ENCODE peak calls at places on chromosomes 11 and 22, in nine cellular contexts. E is cardiac muscle cell, T is heart right ventricle, V is esophagus squamous epithelium, J is thyroid gland, X is Peyer's patch, F is PC-3, Y is ovary, K is psoas muscle. R is an unnamed sample. For H3K9me3 and H3K36me3, the result is how much of the 10 kb centered on the place peaks cover.

GRCh38 chr11:83523676-83524075 is 237.5 kb upstream of the CCDC90B start:
- DNase-seq in E (no peak), T (no peak), V (no peak), J (no peak), X (no peak), F (no peak), Y (no peak), K (no peak), R (no peak)

GRCh38 chr11:125569913-125570621 is 790 bp downstream of the EI24 start:
- DNase-seq in E (no peak), T (no peak), V (no peak), J (no peak), X (no peak), F (peak), Y (no peak), K (peak), R (no peak)

GRCh38 chr11:74055938-74056337 is 47.1 kb upstream of the UCP3 start:
- DNase-seq in E (no peak), T (no peak), V (no peak), J (no peak), X (no peak), F (peak), Y (no peak), K (no peak), R (no peak)

GRCh38 chr22:23608583-23608982 is 23.5 kb downstream of the DRICH1 start:
- DNase-seq in E (peak), T (no peak), V (no peak), J (no peak), X (no peak), F (peak), Y (no peak), K (no peak), R (no peak)

GRCh38 chr22:43238526-43239006 is 51.6 kb upstream of the TTLL12 start:
- DNase-seq in E (no peak), T (peak), V (no peak), J (no peak), X (no peak), F (no peak), Y (peak), K (no peak), R (no peak)

GRCh38 chr11:134019500-134019899 is 49.4 kb upstream of the JAM3 start:
- DNase-seq in E (no peak), T (no peak), V (no peak), J (no peak), X (no peak), F (no peak), Y (no peak), K (no peak), R (no peak)

GRCh38 chr11:120945042-120945441 is 78.9 kb upstream of the TBCEL start:
- DNase-seq in E (no peak), T (no peak), V (no peak), J (no peak), X (no peak), F (no peak), Y (no peak), K (no peak), R (no peak)

GRCh38 chr22:24310969-24311368 is 40.3 kb downstream of the SPECC1L start:
- DNase-seq in E (no peak), T (no peak), V (no peak), J (no peak), X (no peak), F (peak), Y (no peak), K (no peak), R (no peak)

GRCh38 chr11:24312464-24313238 is 184.2 kb upstream of the LUZP2 start:
- DNase-seq in E (no peak), T (no peak), V (no peak), J (no peak), X (no peak), F (no peak), Y (no peak), K (no peak), R (no peak)

GRCh38 chr11:96230686-96231085 is 112.3 kb downstream of the MAML2 start:
- DNase-seq in E (no peak), T (no peak), V (no peak), J (no peak), X (no peak), F (no peak), Y (no peak), K (no peak), R (no peak)

GRCh38 chr11:102427068-102427467 is 25.5 kb downstream of the TMEM123 start:
- DNase-seq in E (no peak), T (no peak), V (no peak), J (no peak), X (no peak), F (no peak), Y (no peak), K (no peak), R (no peak)

GRCh38 chr11:125807909-125808308 is 20.0 kb downstream of the PATE3 start:
- DNase-seq in E (no peak), T (no peak), V (no peak), J (no peak), X (no peak), F (peak), Y (no peak), K (no peak), R (no peak)

GRCh38 chr11:71059662-71060061 is 192.7 kb downstream of the SHANK2 start:
- DNase-seq in E (no peak), T (no peak), V (no peak), J (no peak), X (no peak), F (no peak), Y (no peak), K (no peak), R (no peak)

GRCh38 chr22:50469377-50470305 is 5.2 kb downstream of the SBF1 start:
- DNase-seq in E (no peak), T (no peak), V (peak), J (peak), X (peak), F (peak), Y (no peak), K (peak), R (no peak)

GRCh38 chr11:93494341-93494740 is 48.9 kb downstream of the SMCO4 start:
- DNase-seq in E (no peak), T (no peak), V (no peak), J (peak), X (no peak), F (no peak), Y (no peak), K (no peak), R (no peak)

GRCh38 chr22:43047605-43048004 is 32.7 kb upstream of the PACSIN2 start:
- DNase-seq in E (no peak), T (no peak), V (no peak), J (no peak), X (no peak), F (no peak), Y (no peak), K (no peak), R (no peak)

GRCh38 chr11:60326955-60327354 is at the start of gene MS4A6E:
- DNase-seq in E (no peak), T (no peak), V (no peak), J (no peak), X (no peak), F (no peak), Y (no peak), K (no peak), R (no peak)
- H3K9me3 ChIP-seq in E (under half), T (under half), V (under half), J (under half), X (under half), F (under half), Y (under half), K (under half), R (under half)

GRCh38 chr22:37759281-37759680 is 48.5 kb upstream of the GCAT start:
- DNase-seq in E (no peak), T (no peak), V (no peak), J (no peak), X (no peak), F (no peak), Y (no peak), K (no peak), R (no peak)

GRCh38 chr22:37760152-37760551 is 47.6 kb upstream of the GCAT start:
- DNase-seq in E (no peak), T (no peak), V (no peak), J (no peak), X (no peak), F (no peak), Y (no peak), K (no peak), R (no peak)

GRCh38 chr22:37757663-37758062 is 50.1 kb upstream of the GCAT start:
- DNase-seq in E (no peak), T (no peak), V (no peak), J (no peak), X (no peak), F (no peak), Y (no peak), K (no peak), R (no peak)

GRCh38 chr22:37762389-37762836 is 45.3 kb upstream of the GCAT start:
- DNase-seq in E (no peak), T (no peak), V (no peak), J (no peak), X (no peak), F (no peak), Y (no peak), K (no peak), R (no peak)

GRCh38 chr22:37758698-37759097 is 49.0 kb upstream of the GCAT start:
- DNase-seq in E (no peak), T (no peak), V (no peak), J (no peak), X (no peak), F (no peak), Y (no peak), K (no peak), R (no peak)
- H3K27ac ChIP-seq in E (no peak), T (no peak), V (no peak), J (no peak), X (no peak), F (no peak), Y (no peak), K (no peak), R (no peak)

GRCh38 chr11:2400761-2401435 is 348 bp downstream of the TSSC4 start:
- DNase-seq in E (no peak), T (no peak), V (no peak), J (no peak), X (no peak), F (no peak), Y (peak), K (no peak), R (no peak)
- H3K36me3 ChIP-seq in E (under half), T (under half), V (half or more), J (under half), X (under half), F (under half), Y (under half), K (under half), R (under half)

GRCh38 chr22:48236261-48236660 is 1473.8 kb downstream of the TBC1D22A start:
- DNase-seq in E (no peak), T (no peak), V (no peak), J (no peak), X (no peak), F (no peak), Y (no peak), K (no peak), R (no peak)
- H3K9me3 ChIP-seq in E (under half), T (under half), V (under half), J (under half), X (under half), F (under half), Y (under half), K (under half), R (under half)

DNA sequence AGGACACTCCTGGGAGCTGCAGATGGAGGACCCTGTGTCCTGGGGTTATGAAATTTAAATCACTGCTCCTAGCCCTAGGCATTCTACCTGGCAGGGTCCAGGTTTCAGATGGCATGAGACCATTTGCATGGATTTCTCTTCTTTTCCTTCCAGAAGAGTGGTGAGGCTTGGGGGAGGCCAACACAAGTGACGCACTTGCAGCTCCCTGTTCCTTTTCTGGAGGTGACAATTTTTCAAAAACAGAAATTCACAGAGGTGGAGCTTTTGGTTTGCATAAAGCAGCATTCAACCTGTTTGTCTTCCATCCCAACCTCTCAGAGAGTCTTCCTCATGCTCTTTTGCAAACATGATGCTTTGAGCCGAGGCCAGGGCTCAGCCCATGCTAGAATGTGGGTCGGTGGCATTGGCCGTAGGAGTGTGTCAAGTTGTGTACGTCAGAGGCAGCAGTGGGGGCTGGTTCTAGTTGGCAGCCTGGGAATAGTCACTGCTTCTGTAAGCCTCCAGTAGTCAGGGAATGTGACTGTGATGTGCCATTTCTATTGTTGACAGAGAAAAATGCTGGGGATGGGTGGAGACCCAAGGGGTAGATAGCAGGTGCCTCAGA is 6.4 kb downstream of the CRY2 start:
- DNase-seq in E (peak), T (peak), V (no peak), J (peak), X (no peak), F (no peak), Y (no peak), K (peak), R (no peak)
- H3K27ac ChIP-seq in E (peak), T (no peak), V (no peak), J (no peak), X (no peak), F (no peak), Y (no peak), K (peak), R (no peak)

GRCh38 chr11:68439355-68440065 is 21.0 kb upstream of the PPP6R3 start:
- DNase-seq in E (no peak), T (no peak), V (no peak), J (no peak), X (no peak), F (no peak), Y (peak), K (no peak), R (no peak)
- H3K36me3 ChIP-seq in E (under half), T (under half), V (half or more), J (under half), X (under half), F (under half), Y (under half), K (under half), R (under half)

DNA sequence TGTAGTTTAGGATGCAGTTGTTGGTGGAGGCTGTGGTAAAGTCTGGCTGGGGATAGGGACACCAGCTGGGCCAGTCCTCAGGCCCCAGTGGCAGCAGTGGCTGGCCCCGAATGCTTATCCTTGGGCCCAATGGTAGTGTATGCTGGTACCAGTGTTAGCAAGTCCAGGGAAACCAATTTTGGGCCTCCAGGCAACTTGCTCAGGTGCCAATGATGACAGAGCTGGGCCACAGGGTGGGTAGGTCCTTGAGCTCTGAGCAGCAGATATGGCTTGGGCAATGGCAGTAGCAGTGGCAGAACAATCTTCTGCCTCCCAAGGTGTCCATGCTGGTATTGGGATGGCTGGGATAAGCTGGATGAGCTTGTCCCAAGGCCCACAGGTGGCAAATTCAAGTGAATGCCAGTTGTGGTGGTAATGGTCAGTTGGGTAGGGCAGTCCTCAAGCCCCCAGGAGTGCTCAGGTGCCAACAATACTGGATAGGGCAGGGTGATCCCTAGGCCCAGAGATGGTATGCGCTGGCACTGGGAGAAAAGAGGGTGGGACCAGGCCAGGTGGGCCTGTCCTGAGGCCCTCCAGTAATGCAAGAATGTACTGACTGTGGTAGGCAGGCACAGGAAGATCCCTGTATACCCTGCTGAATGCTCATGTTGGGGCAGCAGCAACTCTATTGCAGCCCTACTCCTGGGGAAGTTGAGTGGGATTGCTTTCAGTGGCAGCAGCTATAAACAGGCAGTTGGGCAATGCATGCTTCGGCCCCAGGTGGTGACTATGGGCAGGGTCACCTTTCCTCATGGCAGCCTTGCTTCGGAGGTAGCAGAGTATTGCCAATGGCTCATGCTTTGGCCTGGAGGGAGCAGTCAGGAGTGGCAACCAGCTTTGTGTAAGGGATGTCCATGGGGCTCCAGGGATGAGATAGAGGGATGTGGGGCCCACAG is 54.7 kb downstream of the KCNQ1OT1 start:
- DNase-seq in E (no peak), T (no peak), V (no peak), J (no peak), X (no peak), F (no peak), Y (no peak), K (no peak), R (no peak)
- H3K9me3 ChIP-seq in E (under half), T (half or more), V (half or more), J (under half), X (under half), F (under half), Y (under half), K (half or more), R (under half)

DNA sequence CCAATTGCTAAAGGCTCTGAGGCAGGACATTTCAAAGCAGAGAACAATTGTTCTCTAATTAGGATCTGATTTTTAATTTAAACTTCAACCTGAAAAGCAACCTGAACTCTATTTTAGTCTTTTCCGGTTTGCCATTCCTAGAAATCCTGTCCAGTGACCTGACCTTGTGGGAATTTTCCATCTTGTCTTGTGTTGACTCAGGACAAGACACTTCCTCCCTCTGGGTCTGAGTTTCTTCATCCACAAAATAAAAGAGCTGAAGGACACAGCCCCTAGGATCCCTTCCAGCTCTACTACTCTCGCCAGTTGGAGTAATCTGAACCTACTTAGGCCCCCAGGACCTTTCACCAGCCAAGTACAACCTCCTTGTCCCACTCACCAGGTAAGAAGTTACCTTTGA is 66.5 kb upstream of the POU2AF1 start:
- DNase-seq in E (no peak), T (peak), V (no peak), J (no peak), X (no peak), F (no peak), Y (no peak), K (no peak), R (no peak)
- H3K27ac ChIP-seq in E (no peak), T (peak), V (no peak), J (no peak), X (peak), F (no peak), Y (no peak), K (no peak), R (no peak)

GRCh38 chr11:119052163-119052814 is 4.7 kb downstream of the HYOU1 start:
- DNase-seq in E (no peak), T (no peak), V (no peak), J (no peak), X (no peak), F (no peak), Y (no peak), K (no peak), R (no peak)
- H3K36me3 ChIP-seq in E (half or more), T (half or more), V (half or more), J (half or more), X (under half), F (half or more), Y (under half), K (half or more), R (half or more)

R was measured in iPS DF 6.9.